ENCODE peak calls at places on chromosomes 11 and 22, in seven cellular contexts. One of them, this sample, is unnamed. For H3K4me1, the result is how much of the 10 kb centered on the place peaks cover.

GRCh38 chr11:7422544-7423331 is 62.6 kb upstream of the OLFML1 start:
- DNase-seq in Panc1: no peak
- DNase-seq in sigmoid colon: no peak
- DNase-seq in SK-N-SH: no peak
- DNase-seq in HCT116: no peak
- DNase-seq in endothelial cell of umbilical vein: no peak
- DNase-seq in prostate gland: no peak
- DNase-seq in this sample: no peak

GRCh38 chr11:79116600-79116999 is 324.2 kb downstream of the TENM4 start:
- DNase-seq in Panc1: no peak
- DNase-seq in prostate gland: no peak
- DNase-seq in HCT116: no peak
- DNase-seq in SK-N-SH: no peak
- DNase-seq in endothelial cell of umbilical vein: no peak
- DNase-seq in sigmoid colon: no peak
- DNase-seq in this sample: no peak

GRCh38 chr11:66850588-66851250 is 6.1 kb upstream of the LRFN4 start:
- DNase-seq in SK-N-SH: peak
- DNase-seq in Panc1: no peak
- DNase-seq in sigmoid colon: peak
- DNase-seq in HCT116: no peak
- DNase-seq in prostate gland: no peak
- DNase-seq in endothelial cell of umbilical vein: no peak
- DNase-seq in this sample: no peak

GRCh38 chr22:28950567-28951411 is 67.4 kb downstream of the ZNRF3 start:
- DNase-seq in HCT116: no peak
- DNase-seq in endothelial cell of umbilical vein: no peak
- DNase-seq in SK-N-SH: no peak
- DNase-seq in sigmoid colon: no peak
- DNase-seq in prostate gland: no peak
- DNase-seq in Panc1: no peak
- DNase-seq in this sample: no peak

GRCh38 chr11:95135155-95135554 is 45.5 kb downstream of the ENDOD1 start:
- DNase-seq in Panc1: no peak
- DNase-seq in HCT116: no peak
- DNase-seq in SK-N-SH: no peak
- DNase-seq in sigmoid colon: no peak
- DNase-seq in endothelial cell of umbilical vein: no peak
- DNase-seq in prostate gland: no peak
- DNase-seq in this sample: no peak

GRCh38 chr11:132590554-132590953 is 941.7 kb downstream of the OPCML start:
- DNase-seq in HCT116: no peak
- DNase-seq in SK-N-SH: no peak
- DNase-seq in sigmoid colon: no peak
- DNase-seq in prostate gland: no peak
- DNase-seq in endothelial cell of umbilical vein: no peak
- DNase-seq in Panc1: no peak
- DNase-seq in this sample: no peak

GRCh38 chr11:32434387-32435151 is 770 bp downstream of the WT1 start:
- DNase-seq in endothelial cell of umbilical vein: no peak
- DNase-seq in Panc1: no peak
- DNase-seq in prostate gland: no peak
- DNase-seq in SK-N-SH: peak
- DNase-seq in HCT116: no peak
- DNase-seq in sigmoid colon: no peak
- DNase-seq in this sample: no peak

GRCh38 chr22:20036535-20037392 is 15.9 kb downstream of the TANGO2 start:
- DNase-seq in prostate gland: no peak
- DNase-seq in Panc1: no peak
- DNase-seq in endothelial cell of umbilical vein: no peak
- DNase-seq in SK-N-SH: no peak
- DNase-seq in HCT116: no peak
- DNase-seq in sigmoid colon: no peak
- DNase-seq in this sample: no peak

GRCh38 chr22:25661067-25661466 is 80.9 kb upstream of the MYO18B start:
- DNase-seq in prostate gland: no peak
- DNase-seq in sigmoid colon: no peak
- DNase-seq in Panc1: no peak
- DNase-seq in endothelial cell of umbilical vein: no peak
- DNase-seq in HCT116: no peak
- DNase-seq in SK-N-SH: peak
- DNase-seq in this sample: no peak

GRCh38 chr11:93724090-93724489 is 17.2 kb downstream of the TAF1D start:
- DNase-seq in prostate gland: no peak
- DNase-seq in endothelial cell of umbilical vein: no peak
- DNase-seq in sigmoid colon: no peak
- DNase-seq in SK-N-SH: no peak
- DNase-seq in HCT116: no peak
- DNase-seq in Panc1: no peak
- DNase-seq in this sample: no peak

GRCh38 chr11:27720277-27720830 is 20.1 kb upstream of the BDNF start:
- DNase-seq in HCT116: no peak
- DNase-seq in sigmoid colon: no peak
- DNase-seq in Panc1: no peak
- DNase-seq in SK-N-SH: peak
- DNase-seq in endothelial cell of umbilical vein: peak
- DNase-seq in prostate gland: no peak
- DNase-seq in this sample: peak

GRCh38 chr22:44331881-44332714 is 19.3 kb upstream of the SHISAL1 start:
- DNase-seq in HCT116: no peak
- DNase-seq in SK-N-SH: peak
- DNase-seq in Panc1: no peak
- DNase-seq in sigmoid colon: peak
- DNase-seq in endothelial cell of umbilical vein: no peak
- DNase-seq in prostate gland: no peak
- DNase-seq in this sample: no peak

GRCh38 chr11:80412604-80413003 is 971.8 kb upstream of the TENM4 start:
- DNase-seq in HCT116: no peak
- DNase-seq in SK-N-SH: no peak
- DNase-seq in sigmoid colon: no peak
- DNase-seq in endothelial cell of umbilical vein: no peak
- DNase-seq in prostate gland: no peak
- DNase-seq in Panc1: no peak
- DNase-seq in this sample: no peak

GRCh38 chr11:62195945-62196344 is 5.9 kb downstream of the SCGB1D1 start:
- DNase-seq in Panc1: no peak
- DNase-seq in endothelial cell of umbilical vein: no peak
- DNase-seq in SK-N-SH: no peak
- DNase-seq in prostate gland: no peak
- DNase-seq in HCT116: no peak
- DNase-seq in sigmoid colon: no peak
- DNase-seq in this sample: no peak

GRCh38 chr11:64296830-64297721 is 3.1 kb upstream of the CATSPERZ start:
- DNase-seq in sigmoid colon: no peak
- DNase-seq in HCT116: no peak
- DNase-seq in endothelial cell of umbilical vein: no peak
- DNase-seq in Panc1: no peak
- DNase-seq in SK-N-SH: no peak
- DNase-seq in prostate gland: no peak
- DNase-seq in this sample: no peak

GRCh38 chr11:69083531-69084247 is 35.0 kb downstream of the TPCN2 start:
- DNase-seq in HCT116: no peak
- DNase-seq in SK-N-SH: no peak
- DNase-seq in endothelial cell of umbilical vein: no peak
- DNase-seq in prostate gland: no peak
- DNase-seq in sigmoid colon: no peak
- DNase-seq in Panc1: no peak
- DNase-seq in this sample: no peak

GRCh38 chr11:68837583-68838571 is 3.8 kb downstream of the CPT1A start:
- DNase-seq in SK-N-SH: no peak
- DNase-seq in prostate gland: no peak
- DNase-seq in HCT116: no peak
- DNase-seq in endothelial cell of umbilical vein: no peak
- DNase-seq in Panc1: no peak
- DNase-seq in sigmoid colon: no peak
- DNase-seq in this sample: peak

GRCh38 chr11:69744435-69744834 is 30.7 kb downstream of the FGF4 start:
- DNase-seq in prostate gland: no peak
- DNase-seq in Panc1: no peak
- DNase-seq in SK-N-SH: no peak
- DNase-seq in endothelial cell of umbilical vein: peak
- DNase-seq in HCT116: no peak
- DNase-seq in sigmoid colon: no peak
- DNase-seq in this sample: no peak

GRCh38 chr11:15886866-15887265 is 469.5 kb downstream of the SOX6 start:
- DNase-seq in Panc1: no peak
- DNase-seq in SK-N-SH: no peak
- DNase-seq in sigmoid colon: no peak
- DNase-seq in HCT116: no peak
- DNase-seq in prostate gland: no peak
- DNase-seq in endothelial cell of umbilical vein: no peak
- DNase-seq in this sample: no peak

GRCh38 chr22:40635940-40636379 is 559 bp downstream of the MRTFA start:
- DNase-seq in Panc1: no peak
- DNase-seq in SK-N-SH: no peak
- DNase-seq in sigmoid colon: peak
- DNase-seq in prostate gland: no peak
- DNase-seq in endothelial cell of umbilical vein: peak
- DNase-seq in HCT116: no peak
- DNase-seq in this sample: peak

GRCh38 chr11:72732329-72732728 is 19.9 kb downstream of the ARAP1 start:
- DNase-seq in SK-N-SH: no peak
- DNase-seq in sigmoid colon: peak
- DNase-seq in HCT116: no peak
- DNase-seq in Panc1: no peak
- DNase-seq in endothelial cell of umbilical vein: no peak
- DNase-seq in prostate gland: no peak
- DNase-seq in this sample: no peak

DNA sequence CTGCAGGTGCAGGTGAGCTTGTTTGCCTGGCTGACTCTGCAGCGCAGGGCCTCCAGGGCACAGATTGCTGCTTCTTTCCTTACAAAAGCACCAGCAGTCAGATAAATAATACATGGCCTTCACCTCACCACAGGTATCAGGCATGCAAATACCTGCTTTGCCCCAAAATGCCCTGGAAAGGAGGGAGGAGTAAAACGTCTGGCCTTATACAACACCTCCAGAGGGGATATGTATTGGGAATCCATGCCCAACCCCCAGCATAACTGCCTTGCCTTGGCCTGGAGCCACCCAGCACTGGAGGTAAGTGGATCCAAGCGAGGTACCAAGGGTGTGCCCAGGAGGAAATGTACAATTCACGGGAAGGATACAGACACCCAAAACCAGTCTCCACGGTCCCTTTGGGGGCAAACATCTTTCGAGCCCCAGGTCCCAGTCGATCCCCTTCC is 860 bp downstream of the TMEM184B start:
- DNase-seq in Panc1: no peak
- DNase-seq in endothelial cell of umbilical vein: no peak
- DNase-seq in SK-N-SH: no peak
- DNase-seq in prostate gland: peak
- DNase-seq in sigmoid colon: no peak
- DNase-seq in HCT116: no peak
- DNase-seq in this sample: peak
- TF ChIP-seq POLR2AphosphoS5 in Panc1: no peak
- TF ChIP-seq POLR2AphosphoS5 in endothelial cell of umbilical vein: no peak
- TF ChIP-seq POLR2AphosphoS5 in SK-N-SH: no peak
- TF ChIP-seq POLR2AphosphoS5 in prostate gland: peak
- TF ChIP-seq POLR2AphosphoS5 in sigmoid colon: no peak
- TF ChIP-seq POLR2AphosphoS5 in HCT116: no peak
- TF ChIP-seq POLR2AphosphoS5 in this sample: peak

GRCh38 chr22:31080848-31081649 is at the start of gene SMTN:
- DNase-seq in HCT116: peak
- DNase-seq in SK-N-SH: peak
- DNase-seq in Panc1: no peak
- DNase-seq in sigmoid colon: peak
- DNase-seq in endothelial cell of umbilical vein: peak
- DNase-seq in prostate gland: peak
- DNase-seq in this sample: peak

GRCh38 chr22:31080164-31080847 is 812 bp upstream of the SMTN start:
- DNase-seq in sigmoid colon: no peak
- DNase-seq in prostate gland: no peak
- DNase-seq in HCT116: no peak
- DNase-seq in SK-N-SH: peak
- DNase-seq in endothelial cell of umbilical vein: no peak
- DNase-seq in Panc1: no peak
- DNase-seq in this sample: no peak

GRCh38 chr22:31082606-31083376 is 1.7 kb downstream of the SMTN start:
- DNase-seq in endothelial cell of umbilical vein: peak
- DNase-seq in Panc1: no peak
- DNase-seq in prostate gland: peak
- DNase-seq in HCT116: peak
- DNase-seq in sigmoid colon: peak
- DNase-seq in SK-N-SH: peak
- DNase-seq in this sample: peak

GRCh38 chr22:31083377-31083768 is 2.3 kb downstream of the SMTN start:
- DNase-seq in HCT116: no peak
- DNase-seq in SK-N-SH: peak
- DNase-seq in endothelial cell of umbilical vein: no peak
- DNase-seq in prostate gland: no peak
- DNase-seq in sigmoid colon: no peak
- DNase-seq in Panc1: no peak
- DNase-seq in this sample: peak

GRCh38 chr22:31081963-31082605 is 966 bp downstream of the SMTN start:
- DNase-seq in Panc1: no peak
- DNase-seq in endothelial cell of umbilical vein: peak
- DNase-seq in HCT116: no peak
- DNase-seq in sigmoid colon: no peak
- DNase-seq in prostate gland: no peak
- DNase-seq in SK-N-SH: peak
- DNase-seq in this sample: peak
- H3K4me1 ChIP-seq in Panc1: under half
- H3K4me1 ChIP-seq in endothelial cell of umbilical vein: under half
- H3K4me1 ChIP-seq in HCT116: under half
- H3K4me1 ChIP-seq in sigmoid colon: half or more
- H3K4me1 ChIP-seq in prostate gland: under half
- H3K4me1 ChIP-seq in SK-N-SH: under half
- H3K4me1 ChIP-seq in this sample: half or more

DNA sequence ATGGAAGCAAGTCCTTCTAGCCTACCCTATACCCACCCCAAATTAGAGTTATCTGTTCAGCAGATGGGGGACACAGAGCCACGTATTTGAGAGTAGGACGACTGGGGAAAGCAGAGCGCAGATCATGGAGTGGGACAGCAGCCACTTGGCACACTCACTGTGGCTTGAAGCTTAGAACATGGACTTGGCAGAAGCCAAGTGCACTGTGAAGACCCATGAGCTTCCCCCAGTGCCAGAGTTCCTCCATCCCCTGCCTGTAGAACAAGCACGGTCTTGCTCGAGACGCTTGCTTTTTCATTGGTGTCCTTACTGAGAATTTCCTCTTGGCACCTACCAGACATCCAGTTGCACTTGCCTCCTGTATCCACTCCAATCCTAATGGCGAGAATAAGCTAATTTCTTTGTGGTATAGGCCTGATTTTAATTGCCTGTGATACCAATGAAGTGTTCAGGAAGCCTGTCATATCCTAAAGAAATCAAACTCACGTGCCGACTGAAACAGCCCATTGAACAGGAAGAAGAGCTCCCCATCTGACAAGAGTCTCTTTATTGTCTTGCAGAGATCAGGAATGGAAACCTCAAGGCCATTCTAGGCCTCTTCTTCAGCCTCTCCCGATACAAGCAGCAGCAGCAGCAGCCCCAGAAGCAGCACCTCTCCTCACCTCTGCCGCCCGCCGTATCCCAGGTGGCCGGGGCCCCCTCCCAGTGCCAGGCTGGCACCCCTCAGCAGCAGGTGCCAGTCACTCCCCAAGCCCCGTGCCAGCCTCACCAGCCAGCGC is 166.9 kb downstream of the NAV2 start:
- DNase-seq in HCT116: no peak
- DNase-seq in sigmoid colon: peak
- DNase-seq in SK-N-SH: no peak
- DNase-seq in prostate gland: peak
- DNase-seq in endothelial cell of umbilical vein: peak
- DNase-seq in Panc1: no peak
- DNase-seq in this sample: no peak
- TF ChIP-seq POLR2AphosphoS5 in HCT116: no peak
- TF ChIP-seq POLR2AphosphoS5 in sigmoid colon: no peak
- TF ChIP-seq POLR2AphosphoS5 in SK-N-SH: no peak
- TF ChIP-seq POLR2AphosphoS5 in prostate gland: peak
- TF ChIP-seq POLR2AphosphoS5 in endothelial cell of umbilical vein: no peak
- TF ChIP-seq POLR2AphosphoS5 in Panc1: no peak
- TF ChIP-seq POLR2AphosphoS5 in this sample: no peak

GRCh38 chr11:133967599-133968238 is 11.0 kb upstream of the IGSF9B start:
- DNase-seq in endothelial cell of umbilical vein: no peak
- DNase-seq in prostate gland: no peak
- DNase-seq in HCT116: no peak
- DNase-seq in SK-N-SH: no peak
- DNase-seq in sigmoid colon: no peak
- DNase-seq in Panc1: no peak
- DNase-seq in this sample: no peak
- H3K4me1 ChIP-seq in endothelial cell of umbilical vein: under half
- H3K4me1 ChIP-seq in prostate gland: under half
- H3K4me1 ChIP-seq in HCT116: under half
- H3K4me1 ChIP-seq in SK-N-SH: under half
- H3K4me1 ChIP-seq in sigmoid colon: under half
- H3K4me1 ChIP-seq in Panc1: under half
- H3K4me1 ChIP-seq in this sample: under half

This sample was measured in transverse colon.